ENCODE peak calls at places on chromosomes 13 and 19, in four cellular contexts. W, T, K and R are unnamed samples.

GRCh38 chr19:12859546-12859945 is 21.2 kb downstream of the MAST1 start:
- DNase-seq in W (no peak), K (no peak), T (no peak), R (no peak)

GRCh38 chr13:31172001-31172400 is 10.3 kb upstream of the HSPH1 start:
- DNase-seq in K (no peak), T (peak; percentile 84), W (no peak), R (no peak)

GRCh38 chr19:46718157-46718933 is 1.4 kb upstream of the PRKD2 start:
- DNase-seq in K (peak; percentile 39), W (peak; percentile 61), T (peak; percentile 41), R (no peak)

GRCh38 chr13:34156841-34157365 is 339.0 kb downstream of the RFC3 start:
- DNase-seq in T (peak; percentile 94), K (no peak), W (peak; percentile 84), R (peak; percentile 88)

GRCh38 chr19:28667348-28667977 is 545.5 kb downstream of the UQCRFS1 start:
- DNase-seq in W (no peak), K (no peak), T (no peak), R (no peak)

GRCh38 chr19:28966737-28967401 is 246.1 kb downstream of the UQCRFS1 start:
- DNase-seq in K (no peak), T (peak; percentile 21), W (peak; percentile 13), R (no peak)

GRCh38 chr19:13024126-13024957 is 29.1 kb downstream of the NFIX start:
- DNase-seq in T (peak; percentile 41), W (no peak), K (no peak), R (peak; percentile 46)

GRCh38 chr19:16001481-16002312 is 52.9 kb downstream of the OR10H4 start:
- DNase-seq in T (peak; percentile 82), K (no peak), W (peak; percentile 58), R (no peak)

GRCh38 chr13:80010286-80010831 is 330.6 kb downstream of the SPRY2 start:
- DNase-seq in T (no peak), W (no peak), K (no peak), R (no peak)

GRCh38 chr19:41203371-41203770 is 10.4 kb downstream of the CYP2S1 start:
- DNase-seq in K (no peak), W (no peak), T (no peak), R (no peak)

GRCh38 chr19:41206456-41206855 is 12.6 kb upstream of the AXL start:
- DNase-seq in T (no peak), W (no peak), K (no peak), R (no peak)

GRCh38 chr19:41206926-41207750 is 11.9 kb upstream of the AXL start:
- DNase-seq in W (no peak), T (peak; percentile 23), K (no peak), R (no peak)

GRCh38 chr19:41205995-41206394 is 13.0 kb downstream of the CYP2S1 start:
- DNase-seq in K (no peak), W (no peak), T (no peak), R (no peak)
- TF ChIP-seq CTCF in K (no peak), W (no peak), T (no peak), R (no peak)

GRCh38 chr13:32376642-32377418 is 51.1 kb downstream of the N4BP2L1 start:
- DNase-seq in K (no peak), T (no peak), W (no peak), R (no peak)

GRCh38 chr13:32381539-32381938 is 46.4 kb downstream of the N4BP2L1 start:
- DNase-seq in T (peak; percentile 67), K (no peak), W (peak; percentile 2), R (peak; percentile 19)

GRCh38 chr13:32378012-32378411 is 49.9 kb downstream of the N4BP2L1 start:
- DNase-seq in K (no peak), W (no peak), T (peak; percentile 11), R (no peak)
- TF ChIP-seq CTCF in K (no peak), W (no peak), T (no peak), R (no peak)

DNA sequence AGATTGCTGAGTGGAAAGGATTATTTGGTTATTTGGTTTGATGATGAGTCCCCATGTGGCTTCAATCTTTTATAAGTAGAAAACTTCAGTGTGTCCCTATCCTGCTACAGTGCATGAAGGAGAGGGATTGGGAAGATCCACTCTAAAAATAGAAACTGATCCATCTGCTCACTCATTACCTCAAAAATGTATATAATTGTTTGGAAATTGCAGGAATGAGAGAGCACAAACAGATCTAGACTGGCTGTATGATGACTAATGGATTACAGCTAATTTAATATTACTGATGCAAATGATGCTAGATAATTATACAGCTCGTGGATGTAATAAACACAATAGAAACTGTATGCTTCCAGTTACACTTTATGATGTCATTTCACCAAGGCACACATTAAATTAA is 625.3 kb upstream of the PRR20A start:
- DNase-seq in K (no peak), W (no peak), T (no peak), R (no peak)
- TF ChIP-seq CTCF in K (no peak), W (no peak), T (no peak), R (no peak)

GRCh38 chr13:51768976-51769375 is 35.0 kb downstream of the DHRS12 start:
- DNase-seq in T (no peak), K (no peak), W (no peak), R (no peak)

GRCh38 chr13:51769455-51770127 is 34.4 kb downstream of the DHRS12 start:
- DNase-seq in K (no peak), T (peak; percentile 48), W (no peak), R (no peak)

GRCh38 chr13:51768378-51768921 is 35.5 kb downstream of the DHRS12 start:
- DNase-seq in W (no peak), K (peak; percentile 58), T (no peak), R (no peak)

GRCh38 chr13:51765142-51765515 is 38.8 kb downstream of the DHRS12 start:
- DNase-seq in W (no peak), T (no peak), K (no peak), R (no peak)

DNA sequence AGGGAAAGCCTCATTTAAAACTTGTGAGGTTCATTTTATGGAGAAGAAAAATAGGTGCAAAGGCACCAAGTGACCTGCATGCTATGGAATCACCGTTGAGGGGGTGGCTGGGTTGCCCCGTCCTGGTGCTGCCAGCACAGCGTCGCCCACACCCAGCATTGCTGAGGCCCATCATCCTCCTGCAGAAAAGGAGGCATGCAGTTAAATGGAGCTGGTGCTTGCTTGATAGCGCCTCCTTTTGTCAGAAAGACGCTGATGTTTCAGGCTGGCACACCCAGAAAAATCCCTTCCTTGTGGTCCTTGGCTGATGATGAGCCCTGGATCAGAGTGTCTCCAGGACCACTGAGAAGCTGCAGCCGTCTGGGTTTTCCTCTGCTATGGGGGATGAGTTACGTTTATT is 36.9 kb downstream of the DHRS12 start:
- DNase-seq in T (no peak), W (no peak), K (no peak), R (no peak)
- TF ChIP-seq CTCF in T (no peak), W (no peak), K (no peak), R (peak; percentile 11)

GRCh38 chr19:6412111-6412999 is 12.3 kb downstream of the KHSRP start:
- DNase-seq in K (peak; percentile 87), T (peak; percentile 27), W (peak; percentile 48), R (peak; percentile 60)
- TF ChIP-seq CTCF in K (peak; percentile 86), T (peak; percentile 60), W (no peak), R (peak; percentile 75)

DNA sequence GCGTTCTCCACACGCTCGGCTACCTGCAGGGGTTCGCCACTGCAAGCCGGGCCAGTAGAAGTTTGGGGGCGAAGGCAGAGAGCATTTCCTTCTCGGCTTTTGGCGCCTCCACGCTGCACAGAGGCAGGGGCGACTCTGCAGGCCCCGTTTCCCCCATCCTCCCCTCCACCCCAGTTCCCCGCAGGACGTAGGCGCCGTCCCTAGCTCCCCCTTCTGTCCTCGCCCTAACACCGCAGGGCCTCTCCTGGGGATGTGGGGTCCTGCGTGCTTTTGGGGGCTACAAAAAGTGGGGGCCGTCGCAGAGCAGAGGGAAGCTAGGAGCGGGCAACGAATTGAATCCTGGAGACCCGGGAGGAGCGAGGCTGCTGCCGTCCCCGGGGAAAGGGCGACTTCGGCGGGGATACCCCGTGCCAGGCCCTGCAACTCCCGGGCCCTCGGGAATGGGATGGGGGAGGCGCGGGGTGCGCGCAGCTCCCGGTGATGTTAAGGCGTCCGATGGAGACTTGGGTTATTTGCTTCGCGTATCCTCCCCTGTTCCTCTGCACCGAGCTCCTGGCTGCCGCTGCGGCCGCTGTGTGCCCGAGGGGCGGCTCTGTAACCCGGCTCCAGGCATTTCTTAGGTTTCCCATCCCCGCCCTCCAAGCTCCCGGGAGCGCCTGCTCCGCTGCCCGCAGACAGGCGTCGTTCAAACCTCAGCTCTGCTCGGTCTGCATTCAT is 255.9 kb upstream of the SOX21 start:
- DNase-seq in W (no peak), T (peak; percentile 7), K (peak; percentile 67), R (peak; percentile 23)
- TF ChIP-seq CTCF in W (no peak), T (no peak), K (no peak), R (no peak)

DNA sequence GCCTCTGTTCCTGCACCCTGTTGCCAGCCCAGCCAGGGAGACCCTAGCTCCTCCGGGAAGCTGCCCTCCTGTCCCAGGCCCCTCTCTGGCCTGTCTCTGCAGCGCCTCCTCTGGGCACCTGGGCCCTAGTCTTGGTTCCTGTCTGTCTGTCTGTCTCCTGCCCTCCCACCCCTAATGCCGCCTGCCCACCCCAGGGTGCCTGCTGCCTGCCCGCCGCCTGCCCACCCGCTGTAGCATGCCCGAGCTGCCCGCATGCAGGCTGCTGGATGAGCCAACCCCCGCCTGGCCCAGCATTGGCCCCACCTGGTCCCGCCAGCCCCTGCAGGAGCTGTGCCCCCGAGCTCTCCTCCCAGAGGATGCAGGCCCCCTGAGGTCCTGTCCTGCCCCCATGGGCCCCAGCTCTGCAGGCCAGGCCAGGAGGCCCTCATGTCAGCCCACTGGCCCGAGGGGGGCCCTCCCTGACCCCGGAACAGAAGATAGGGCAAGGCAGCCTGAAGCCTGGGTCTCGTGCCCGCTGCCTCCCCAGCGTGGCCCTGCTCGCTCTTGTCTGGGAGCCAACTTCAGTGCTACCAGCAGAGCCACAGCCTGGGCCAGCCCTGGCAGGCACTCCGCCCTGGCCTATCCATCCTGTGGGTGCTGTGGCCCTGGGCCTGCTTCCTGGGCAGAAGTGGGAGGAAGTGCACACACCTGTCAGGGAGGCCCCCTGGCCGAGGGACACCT is 5.2 kb downstream of the MAP2K7 start:
- DNase-seq in K (no peak), W (no peak), T (no peak), R (no peak)
- TF ChIP-seq CTCF in K (no peak), W (no peak), T (no peak), R (no peak)

DNA sequence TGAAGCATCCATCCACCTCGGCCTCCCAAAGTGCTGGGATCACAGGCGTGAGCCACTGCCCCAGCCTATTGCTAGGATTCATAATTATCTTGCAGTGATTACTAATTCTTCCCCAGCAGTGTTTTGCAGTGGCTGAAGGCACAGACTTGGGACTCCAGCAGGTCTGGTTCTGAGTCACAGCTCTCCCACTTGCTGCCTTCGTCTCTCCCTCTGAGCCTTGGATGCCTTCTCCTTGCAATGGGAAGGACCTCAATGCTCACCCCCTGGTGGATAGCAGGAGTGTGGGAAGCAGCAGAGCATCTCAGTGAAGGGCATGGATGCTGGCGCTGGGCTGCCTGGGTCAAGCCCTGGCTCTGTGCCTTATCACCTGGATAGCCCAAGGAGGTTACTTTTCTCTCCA is 37.6 kb upstream of the SHKBP1 start:
- DNase-seq in W (no peak), K (no peak), T (no peak), R (no peak)
- TF ChIP-seq CTCF in W (no peak), K (no peak), T (no peak), R (peak; percentile 11)